ENCODE peak calls at places on chromosomes 13 and 19, in eight cellular contexts. R is heart left ventricle, N is AG09309, H is thoracic aorta, L is astrocyte of the spinal cord, S is IMR-90, C is tibial nerve, X is PC-3. M is an unnamed sample.

GRCh38 chr19:42461700-42462324 is 19.1 kb upstream of the CXCL17 start:
- DNase-seq in R (no peak), N (no peak), H (no peak), L (no peak), S (no peak), C (no peak), X (no peak), M (no peak)

GRCh38 chr13:75550159-75550567 is 572 bp downstream of the UCHL3 start:
- DNase-seq in R (no peak), N (no peak), H (peak; percentile 18), L (peak; percentile 74), S (peak; percentile 87), C (no peak), X (peak; percentile 75), M (peak; percentile 93)

GRCh38 chr19:39024875-39025641 is 7.3 kb downstream of the FBXO27 start:
- DNase-seq in R (no peak), N (no peak), H (no peak), L (no peak), S (no peak), C (no peak), X (no peak), M (no peak)

GRCh38 chr13:99374169-99374991 is 67.2 kb upstream of the GPR183 start:
- DNase-seq in R (no peak), N (no peak), H (no peak), L (no peak), S (no peak), C (no peak), X (no peak), M (no peak)

GRCh38 chr13:20412761-20413355 is 112.8 kb downstream of the CRYL1 start:
- DNase-seq in R (no peak), N (no peak), H (no peak), L (no peak), S (peak; percentile 71), C (no peak), X (peak; percentile 13), M (peak; percentile 41)

GRCh38 chr19:13554506-13555235 is 48.4 kb upstream of the CACNA1A start:
- DNase-seq in R (no peak), N (no peak), H (no peak), L (no peak), S (no peak), C (no peak), X (no peak), M (no peak)

GRCh38 chr13:53694814-53695533 is 666.4 kb downstream of the OLFM4 start:
- DNase-seq in R (no peak), N (no peak), H (no peak), L (no peak), S (no peak), C (no peak), X (no peak), M (no peak)

GRCh38 chr13:107835339-107836018 is 379.9 kb downstream of the LIG4 start:
- DNase-seq in R (no peak), N (peak; percentile 32), H (no peak), L (peak; percentile 85), S (peak; percentile 88), C (no peak), X (peak; percentile 92), M (no peak)

GRCh38 chr13:98780451-98780850 is 28.0 kb upstream of the SLC15A1 start:
- DNase-seq in R (no peak), N (no peak), H (no peak), L (no peak), S (no peak), C (no peak), X (no peak), M (no peak)

GRCh38 chr13:50153401-50153800 is 138.2 kb downstream of the KCNRG start:
- DNase-seq in R (no peak), N (no peak), H (no peak), L (no peak), S (no peak), C (no peak), X (no peak), M (no peak)

GRCh38 chr19:14094854-14095253 is 4.3 kb upstream of the SAMD1 start:
- DNase-seq in R (no peak), N (no peak), H (no peak), L (no peak), S (no peak), C (no peak), X (no peak), M (no peak)

GRCh38 chr13:41916173-41916954 is 44.5 kb downstream of the VWA8 start:
- DNase-seq in R (no peak), N (peak; percentile 64), H (no peak), L (peak; percentile 93), S (peak; percentile 95), C (no peak), X (peak; percentile 59), M (peak; percentile 66)

GRCh38 chr13:106499905-106500304 is 35.6 kb downstream of the EFNB2 start:
- DNase-seq in R (no peak), N (no peak), H (no peak), L (no peak), S (peak; percentile 47), C (no peak), X (no peak), M (peak; percentile 48)

GRCh38 chr13:102872531-102872930 is 26.7 kb downstream of the ERCC5 start:
- DNase-seq in R (no peak), N (no peak), H (no peak), L (no peak), S (no peak), C (no peak), X (no peak), M (no peak)

GRCh38 chr13:98239156-98240076 is 62.3 kb upstream of the RNF113B start:
- DNase-seq in R (no peak), N (no peak), H (no peak), L (no peak), S (no peak), C (no peak), X (no peak), M (no peak)

GRCh38 chr13:77696006-77696862 is 1.3 kb upstream of the SLAIN1 start:
- DNase-seq in R (no peak), N (no peak), H (no peak), L (peak; percentile 21), S (no peak), C (no peak), X (peak; percentile 47), M (no peak)

GRCh38 chr13:113816925-113817859 is 46.7 kb downstream of the GAS6 start:
- DNase-seq in R (peak; percentile 92), N (peak; percentile 66), H (peak; percentile 89), L (peak; percentile 75), S (peak; percentile 83), C (peak; percentile 88), X (peak; percentile 81), M (peak; percentile 91)
- H3K4me3 ChIP-seq in R (peak overlapping the region; percentile 4), N (no peak overlapping the region), H (peak overlapping the region; percentile 25), L (no peak overlapping the region), S (no peak overlapping the region), C (no peak overlapping the region), X (peak overlapping the region; percentile 74), M (no peak overlapping the region)

DNA sequence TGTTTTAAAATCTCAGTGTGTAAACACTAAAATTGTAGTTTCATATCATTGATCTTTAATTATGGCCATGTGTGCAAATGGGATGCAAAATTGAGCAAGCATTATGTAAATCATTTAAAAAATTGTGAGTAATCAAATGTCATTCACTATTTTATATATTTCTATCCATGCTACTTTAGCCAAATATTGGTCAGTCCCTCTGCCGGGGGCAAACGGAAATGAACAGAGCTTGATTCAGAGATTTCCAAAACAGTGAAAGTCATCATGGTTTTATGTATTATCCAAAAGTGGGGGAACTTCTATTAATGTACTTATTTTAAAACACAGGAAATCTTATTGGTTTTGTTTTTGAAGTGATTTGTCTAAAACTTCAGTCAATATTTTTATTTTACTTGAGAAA is 219.1 kb downstream of the IRS2 start:
- DNase-seq in R (no peak), N (no peak), H (no peak), L (no peak), S (no peak), C (no peak), X (peak; percentile 33), M (no peak)
- TF ChIP-seq CTCF in R (no peak), N (peak; percentile 43), H (no peak), L (peak; percentile 9), S (peak; percentile 34), C (no peak), X (peak; percentile 50), M (no peak)

DNA sequence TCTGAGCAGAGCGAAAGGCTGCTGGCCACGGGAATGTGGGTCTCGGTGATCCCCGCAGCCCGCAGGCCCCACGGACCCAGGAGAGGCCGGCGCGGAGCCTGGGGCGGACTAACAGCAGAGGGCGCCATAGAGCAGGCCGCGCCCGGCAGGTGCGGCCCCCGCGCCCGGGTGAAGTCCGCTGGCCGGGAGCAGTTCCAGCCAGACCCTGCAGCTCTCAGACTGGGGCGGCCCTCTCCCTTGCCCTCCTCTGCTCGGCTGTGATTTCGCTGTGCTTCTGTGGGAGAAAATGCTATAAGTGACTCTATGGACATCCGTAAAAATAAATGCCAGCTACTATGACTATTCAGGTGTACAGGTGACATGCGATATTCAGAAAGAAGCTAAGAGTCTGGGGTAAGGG is 37.7 kb downstream of the GSX1 start:
- DNase-seq in R (peak; percentile 33), N (no peak), H (peak; percentile 6), L (peak; percentile 15), S (no peak), C (peak; percentile 23), X (peak; percentile 57), M (peak; percentile 34)
- H3K4me3 ChIP-seq in R (no peak overlapping the region), N (no peak overlapping the region), H (peak overlapping the region; percentile 65), L (no peak overlapping the region), S (no peak overlapping the region), C (no peak overlapping the region), X (peak overlapping the region; percentile 23), M (no peak overlapping the region)

GRCh38 chr19:681638-682037 is 5.4 kb downstream of the FSTL3 start:
- DNase-seq in R (no peak), N (no peak), H (no peak), L (no peak), S (no peak), C (no peak), X (no peak), M (no peak)

GRCh38 chr19:681029-681626 is 4.9 kb downstream of the FSTL3 start:
- DNase-seq in R (no peak), N (peak; percentile 40), H (no peak), L (no peak), S (no peak), C (no peak), X (peak; percentile 86), M (peak; percentile 92)

GRCh38 chr19:678791-679388 is 2.7 kb downstream of the FSTL3 start:
- DNase-seq in R (no peak), N (no peak), H (no peak), L (no peak), S (no peak), C (no peak), X (no peak), M (no peak)

GRCh38 chr19:679418-680286 is 3.5 kb downstream of the FSTL3 start:
- DNase-seq in R (peak; percentile 85), N (peak; percentile 20), H (no peak), L (peak; percentile 81), S (peak; percentile 80), C (peak; percentile 41), X (peak; percentile 38), M (peak; percentile 76)

DNA sequence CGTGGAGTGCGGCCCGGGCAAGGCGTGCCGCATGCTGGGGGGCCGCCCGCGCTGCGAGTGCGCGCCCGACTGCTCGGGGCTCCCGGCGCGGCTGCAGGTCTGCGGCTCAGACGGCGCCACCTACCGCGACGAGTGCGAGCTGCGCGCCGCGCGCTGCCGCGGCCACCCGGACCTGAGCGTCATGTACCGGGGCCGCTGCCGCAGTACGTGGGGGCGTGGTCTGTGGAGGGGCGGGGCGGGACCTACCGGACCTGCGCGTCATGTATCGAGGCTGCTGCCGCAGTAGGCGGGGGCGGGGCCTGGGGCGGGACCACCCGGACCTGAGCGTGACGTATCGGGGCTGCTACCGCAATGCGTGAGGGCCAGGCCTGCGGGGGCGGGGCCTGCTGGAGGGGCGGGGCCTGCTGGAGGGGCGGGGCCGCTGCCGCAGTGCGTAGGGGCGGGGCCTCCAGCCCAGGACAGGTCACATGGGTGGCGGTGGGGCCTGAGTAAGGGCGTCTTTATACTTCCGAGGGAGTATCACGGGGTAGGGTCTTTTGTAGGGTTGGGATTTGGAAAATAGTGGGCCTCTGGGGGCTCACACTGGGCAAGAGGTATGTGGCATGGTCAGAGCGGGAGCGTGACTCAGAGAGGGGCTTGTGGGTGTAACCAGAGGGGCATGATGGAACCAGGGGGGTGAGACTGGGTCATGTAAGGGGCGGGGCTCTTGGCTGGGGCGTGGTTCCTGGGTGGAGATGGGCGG is 4.3 kb downstream of the FSTL3 start:
- DNase-seq in R (peak; percentile 99), N (peak; percentile 88), H (peak; percentile 96), L (peak; percentile 99), S (peak; percentile 98), C (peak; percentile 99), X (peak; percentile 94), M (peak; percentile 99)
- TF ChIP-seq CTCF in R (peak; percentile 13), N (no peak), H (peak; percentile 35), L (peak; percentile 28), S (peak; percentile 63), C (peak; percentile 47), X (peak; percentile 30), M (no peak)

M was measured in epithelial cell of esophagus.